ENCODE peak calls at places on chromosomes 6 and 20, in six cellular contexts. One of them, this sample, is unnamed.

GRCh38 chr6:16288163-16288562 is 49.8 kb downstream of the GMPR start:
- DNase-seq in Peyer's patch: no peak
- DNase-seq in prostate gland: no peak
- DNase-seq in GM12891: no peak
- DNase-seq in erythroblast: no peak
- DNase-seq in NB4: no peak
- DNase-seq in this sample: no peak

GRCh38 chr6:111805511-111806181 is 67.6 kb downstream of the FYN start:
- DNase-seq in Peyer's patch: no peak
- DNase-seq in prostate gland: no peak
- DNase-seq in GM12891: no peak
- DNase-seq in erythroblast: peak; percentile 56
- DNase-seq in NB4: peak; percentile 62
- DNase-seq in this sample: no peak

GRCh38 chr6:107965746-107966145 is 7.7 kb upstream of the SEC63 start:
- DNase-seq in Peyer's patch: no peak
- DNase-seq in prostate gland: no peak
- DNase-seq in GM12891: no peak
- DNase-seq in erythroblast: no peak
- DNase-seq in NB4: no peak
- DNase-seq in this sample: no peak

GRCh38 chr6:15901141-15902115 is 227.5 kb upstream of the MYLIP start:
- DNase-seq in Peyer's patch: peak; percentile 79
- DNase-seq in prostate gland: no peak
- DNase-seq in GM12891: peak; percentile 27
- DNase-seq in erythroblast: no peak
- DNase-seq in NB4: peak; percentile 99
- DNase-seq in this sample: no peak

GRCh38 chr6:43935921-43936320 is 165.9 kb downstream of the VEGFA start:
- DNase-seq in Peyer's patch: peak; percentile 21
- DNase-seq in prostate gland: no peak
- DNase-seq in GM12891: no peak
- DNase-seq in erythroblast: no peak
- DNase-seq in NB4: no peak
- DNase-seq in this sample: no peak

GRCh38 chr6:167409689-167410088 is 84.8 kb downstream of the TTLL2 start:
- DNase-seq in Peyer's patch: no peak
- DNase-seq in prostate gland: no peak
- DNase-seq in GM12891: no peak
- DNase-seq in erythroblast: no peak
- DNase-seq in NB4: no peak
- DNase-seq in this sample: no peak

GRCh38 chr6:13159295-13159694 is 169.0 kb downstream of the TBC1D7 start:
- DNase-seq in Peyer's patch: no peak
- DNase-seq in prostate gland: no peak
- DNase-seq in GM12891: no peak
- DNase-seq in erythroblast: no peak
- DNase-seq in NB4: peak; percentile 14
- DNase-seq in this sample: no peak

GRCh38 chr6:163759542-163759941 is 345.0 kb downstream of the QKI start:
- DNase-seq in Peyer's patch: no peak
- DNase-seq in prostate gland: no peak
- DNase-seq in GM12891: no peak
- DNase-seq in erythroblast: no peak
- DNase-seq in NB4: no peak
- DNase-seq in this sample: no peak

GRCh38 chr6:56708810-56709597 is 66.3 kb upstream of the DST start:
- DNase-seq in Peyer's patch: no peak
- DNase-seq in prostate gland: no peak
- DNase-seq in GM12891: no peak
- DNase-seq in erythroblast: peak; percentile 58
- DNase-seq in NB4: peak; percentile 78
- DNase-seq in this sample: no peak

GRCh38 chr20:29298759-29299613 is 1958.5 kb upstream of the DEFB115 start:
- DNase-seq in Peyer's patch: no peak
- DNase-seq in prostate gland: no peak
- DNase-seq in GM12891: no peak
- DNase-seq in erythroblast: no peak
- DNase-seq in NB4: no peak
- DNase-seq in this sample: no peak

GRCh38 chr20:33668087-33668790 is 1.5 kb downstream of the ACTL10 start:
- DNase-seq in Peyer's patch: peak; percentile 90
- DNase-seq in prostate gland: no peak
- DNase-seq in GM12891: no peak
- DNase-seq in erythroblast: peak; percentile 37
- DNase-seq in NB4: no peak
- DNase-seq in this sample: no peak

GRCh38 chr20:34887023-34887422 is 10.6 kb downstream of the ACSS2 start:
- DNase-seq in Peyer's patch: no peak
- DNase-seq in prostate gland: no peak
- DNase-seq in GM12891: no peak
- DNase-seq in erythroblast: no peak
- DNase-seq in NB4: no peak
- DNase-seq in this sample: no peak

GRCh38 chr6:16205377-16206144 is 32.8 kb upstream of the GMPR start:
- DNase-seq in Peyer's patch: peak; percentile 77
- DNase-seq in prostate gland: no peak
- DNase-seq in GM12891: no peak
- DNase-seq in erythroblast: no peak
- DNase-seq in NB4: peak; percentile 88
- DNase-seq in this sample: no peak

GRCh38 chr6:119444642-119445557 is 95.3 kb upstream of the MAN1A1 start:
- DNase-seq in Peyer's patch: no peak
- DNase-seq in prostate gland: no peak
- DNase-seq in GM12891: peak; percentile 15
- DNase-seq in erythroblast: peak; percentile 23
- DNase-seq in NB4: no peak
- DNase-seq in this sample: no peak

GRCh38 chr6:163843194-163843593 is 428.7 kb downstream of the QKI start:
- DNase-seq in Peyer's patch: no peak
- DNase-seq in prostate gland: no peak
- DNase-seq in GM12891: no peak
- DNase-seq in erythroblast: no peak
- DNase-seq in NB4: no peak
- DNase-seq in this sample: no peak

GRCh38 chr6:35725721-35726438 is 11.0 kb upstream of the ARMC12 start:
- DNase-seq in Peyer's patch: peak; percentile 93
- DNase-seq in prostate gland: peak; percentile 78
- DNase-seq in GM12891: no peak
- DNase-seq in erythroblast: no peak
- DNase-seq in NB4: peak; percentile 85
- DNase-seq in this sample: no peak

GRCh38 chr6:97361286-97361685 is 78.3 kb upstream of the MMS22L start:
- DNase-seq in Peyer's patch: no peak
- DNase-seq in prostate gland: no peak
- DNase-seq in GM12891: no peak
- DNase-seq in erythroblast: no peak
- DNase-seq in NB4: no peak
- DNase-seq in this sample: no peak

GRCh38 chr6:79810153-79810806 is 137.1 kb downstream of the ELOVL4 start:
- DNase-seq in Peyer's patch: no peak
- DNase-seq in prostate gland: no peak
- DNase-seq in GM12891: no peak
- DNase-seq in erythroblast: no peak
- DNase-seq in NB4: no peak
- DNase-seq in this sample: no peak

GRCh38 chr20:25084616-25085187 is 2.8 kb upstream of the VSX1 start:
- DNase-seq in Peyer's patch: no peak
- DNase-seq in prostate gland: no peak
- DNase-seq in GM12891: no peak
- DNase-seq in erythroblast: no peak
- DNase-seq in NB4: no peak
- DNase-seq in this sample: no peak

GRCh38 chr6:2579789-2580570 is 170.7 kb downstream of the MYLK4 start:
- DNase-seq in Peyer's patch: no peak
- DNase-seq in prostate gland: no peak
- DNase-seq in GM12891: no peak
- DNase-seq in erythroblast: no peak
- DNase-seq in NB4: no peak
- DNase-seq in this sample: no peak

GRCh38 chr6:70557998-70558397 is 8.7 kb upstream of the SDHAF4 start:
- DNase-seq in Peyer's patch: no peak
- DNase-seq in prostate gland: no peak
- DNase-seq in GM12891: no peak
- DNase-seq in erythroblast: no peak
- DNase-seq in NB4: no peak
- DNase-seq in this sample: no peak

GRCh38 chr6:41066867-41067304 is 5.3 kb downstream of the OARD1 start:
- DNase-seq in Peyer's patch: peak; percentile 91
- DNase-seq in prostate gland: peak; percentile 72
- DNase-seq in GM12891: no peak
- DNase-seq in erythroblast: peak; percentile 92
- DNase-seq in NB4: peak; percentile 82
- DNase-seq in this sample: no peak

GRCh38 chr20:3479759-3480615 is 9.2 kb downstream of the ATRN start:
- DNase-seq in Peyer's patch: no peak
- DNase-seq in prostate gland: no peak
- DNase-seq in GM12891: no peak
- DNase-seq in erythroblast: no peak
- DNase-seq in NB4: no peak
- DNase-seq in this sample: no peak

GRCh38 chr6:146767632-146768031 is 168.9 kb downstream of the ADGB start:
- DNase-seq in Peyer's patch: no peak
- DNase-seq in prostate gland: no peak
- DNase-seq in GM12891: no peak
- DNase-seq in erythroblast: no peak
- DNase-seq in NB4: peak; percentile 28
- DNase-seq in this sample: no peak

GRCh38 chr6:25404693-25405169 is 125.6 kb downstream of the CARMIL1 start:
- DNase-seq in Peyer's patch: peak; percentile 75
- DNase-seq in prostate gland: no peak
- DNase-seq in GM12891: no peak
- DNase-seq in erythroblast: no peak
- DNase-seq in NB4: no peak
- DNase-seq in this sample: no peak

GRCh38 chr20:487655-488054 is 25.3 kb upstream of the TBC1D20 start:
- DNase-seq in Peyer's patch: no peak
- DNase-seq in prostate gland: no peak
- DNase-seq in GM12891: no peak
- DNase-seq in erythroblast: no peak
- DNase-seq in NB4: no peak
- DNase-seq in this sample: no peak

GRCh38 chr6:37047421-37047931 is 42.0 kb downstream of the FGD2 start:
- DNase-seq in Peyer's patch: no peak
- DNase-seq in prostate gland: no peak
- DNase-seq in GM12891: no peak
- DNase-seq in erythroblast: no peak
- DNase-seq in NB4: no peak
- DNase-seq in this sample: no peak
- TF ChIP-seq POLR2A in Peyer's patch: no peak
- TF ChIP-seq POLR2A in prostate gland: no peak
- TF ChIP-seq POLR2A in GM12891: no peak
- TF ChIP-seq POLR2A in erythroblast: no peak
- TF ChIP-seq POLR2A in NB4: no peak
- TF ChIP-seq POLR2A in this sample: no peak

GRCh38 chr20:50308513-50309279 is 118.1 kb downstream of the CEBPB start:
- DNase-seq in Peyer's patch: peak; percentile 85
- DNase-seq in prostate gland: peak; percentile 70
- DNase-seq in GM12891: no peak
- DNase-seq in erythroblast: peak; percentile 58
- DNase-seq in NB4: peak; percentile 43
- DNase-seq in this sample: peak; percentile 67
- TF ChIP-seq POLR2A in Peyer's patch: no peak
- TF ChIP-seq POLR2A in prostate gland: peak; percentile 45
- TF ChIP-seq POLR2A in GM12891: no peak
- TF ChIP-seq POLR2A in erythroblast: no peak
- TF ChIP-seq POLR2A in NB4: no peak
- TF ChIP-seq POLR2A in this sample: no peak

GRCh38 chr6:156980515-156980914 is 203.3 kb downstream of the ARID1B start:
- DNase-seq in Peyer's patch: no peak
- DNase-seq in prostate gland: peak; percentile 37
- DNase-seq in GM12891: no peak
- DNase-seq in erythroblast: no peak
- DNase-seq in NB4: no peak
- DNase-seq in this sample: no peak
- TF ChIP-seq POLR2A in Peyer's patch: no peak
- TF ChIP-seq POLR2A in prostate gland: no peak
- TF ChIP-seq POLR2A in GM12891: no peak
- TF ChIP-seq POLR2A in erythroblast: no peak
- TF ChIP-seq POLR2A in NB4: no peak
- TF ChIP-seq POLR2A in this sample: no peak

DNA sequence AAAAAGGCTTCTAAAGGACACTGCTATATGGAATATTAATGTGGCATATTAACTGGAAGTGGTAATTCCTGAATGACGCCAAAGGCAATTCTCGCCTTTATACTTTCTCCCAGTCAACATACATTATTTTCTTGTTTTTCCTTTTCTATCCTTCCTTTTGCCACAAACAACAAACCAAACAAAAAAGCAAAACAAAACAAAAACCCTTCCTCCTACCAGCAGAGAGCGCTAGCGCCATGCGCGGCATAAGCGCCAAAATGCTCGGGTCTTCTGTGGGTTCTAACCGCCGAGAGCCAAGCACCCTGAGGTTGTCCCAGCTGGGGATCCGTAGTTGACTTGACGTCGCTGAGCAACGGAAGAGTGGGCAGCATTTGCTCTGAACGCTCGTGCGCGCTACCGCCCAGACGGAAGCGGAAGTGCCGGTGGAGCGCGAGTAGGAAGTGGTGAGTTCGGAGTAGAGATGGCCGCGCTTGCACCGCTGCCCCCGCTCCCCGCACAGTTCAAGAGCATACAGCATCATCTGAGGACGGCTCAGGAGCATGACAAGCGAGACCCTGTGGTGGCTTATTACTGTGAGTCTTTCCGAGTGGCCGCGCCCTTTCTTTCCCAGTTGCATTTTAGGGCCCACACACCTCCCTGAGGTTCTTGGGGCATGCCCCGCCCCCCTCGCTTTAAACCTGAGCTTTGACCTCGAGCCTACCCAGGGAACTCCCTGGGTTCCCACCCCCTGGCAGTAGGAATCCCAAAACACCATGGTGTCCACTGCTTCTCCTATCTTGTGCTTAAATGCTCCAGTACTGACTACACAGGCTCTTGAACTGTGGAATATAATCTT is at the start of the genes NMBR and VTA1:
- DNase-seq in Peyer's patch: peak; percentile 99
- DNase-seq in prostate gland: peak; percentile 98
- DNase-seq in GM12891: peak; percentile 49
- DNase-seq in erythroblast: peak; percentile 98
- DNase-seq in NB4: peak; percentile 99
- DNase-seq in this sample: peak; percentile 94
- TF ChIP-seq POLR2A in Peyer's patch: peak; percentile 45
- TF ChIP-seq POLR2A in prostate gland: no peak
- TF ChIP-seq POLR2A in GM12891: peak; percentile 88
- TF ChIP-seq POLR2A in erythroblast: peak; percentile 83
- TF ChIP-seq POLR2A in NB4: peak; percentile 87
- TF ChIP-seq POLR2A in this sample: no peak

GRCh38 chr20:63957004-63957689 is 931 bp upstream of the UCKL1 start:
- DNase-seq in Peyer's patch: peak; percentile 86
- DNase-seq in prostate gland: peak; percentile 57
- DNase-seq in GM12891: peak; percentile 74
- DNase-seq in erythroblast: peak; percentile 68
- DNase-seq in NB4: peak; percentile 92
- DNase-seq in this sample: no peak
- TF ChIP-seq POLR2A in Peyer's patch: peak; percentile 21
- TF ChIP-seq POLR2A in prostate gland: peak; percentile 51
- TF ChIP-seq POLR2A in GM12891: no peak
- TF ChIP-seq POLR2A in erythroblast: peak; percentile 34
- TF ChIP-seq POLR2A in NB4: peak; percentile 92
- TF ChIP-seq POLR2A in this sample: no peak

This sample was measured in esophagus squamous epithelium.